ENCODE peak calls at places on chromosomes 11 and 22, in eight cellular contexts. One of them, this sample, is unnamed.

GRCh38 chr22:45082795-45083194 is 73.0 kb upstream of the PHF21B start:
- DNase-seq in GM23248: peak; percentile 39
- DNase-seq in Peyer's patch: no peak
- DNase-seq in left ventricle myocardium inferior: no peak
- DNase-seq in DND-41: no peak
- DNase-seq in heart left ventricle: no peak
- DNase-seq in cardiac muscle cell: no peak
- DNase-seq in mesenchymal stem cell: no peak
- DNase-seq in this sample: no peak

GRCh38 chr22:48758021-48758561 is 1069.6 kb downstream of the BRD1 start:
- DNase-seq in DND-41: no peak
- DNase-seq in Peyer's patch: peak; percentile 24
- DNase-seq in mesenchymal stem cell: no peak
- DNase-seq in GM23248: no peak
- DNase-seq in heart left ventricle: no peak
- DNase-seq in left ventricle myocardium inferior: no peak
- DNase-seq in cardiac muscle cell: no peak
- DNase-seq in this sample: no peak

GRCh38 chr22:48362736-48363404 is 1464.8 kb downstream of the BRD1 start:
- DNase-seq in heart left ventricle: no peak
- DNase-seq in cardiac muscle cell: no peak
- DNase-seq in DND-41: no peak
- DNase-seq in mesenchymal stem cell: no peak
- DNase-seq in Peyer's patch: no peak
- DNase-seq in GM23248: no peak
- DNase-seq in left ventricle myocardium inferior: no peak
- DNase-seq in this sample: no peak

GRCh38 chr11:330307-330693 is 9.6 kb upstream of the IFITM3 start:
- DNase-seq in DND-41: peak; percentile 82
- DNase-seq in GM23248: no peak
- DNase-seq in mesenchymal stem cell: no peak
- DNase-seq in left ventricle myocardium inferior: no peak
- DNase-seq in cardiac muscle cell: no peak
- DNase-seq in heart left ventricle: peak; percentile 52
- DNase-seq in Peyer's patch: no peak
- DNase-seq in this sample: no peak

GRCh38 chr11:3605721-3606324 is 36.0 kb downstream of the ART5 start:
- DNase-seq in Peyer's patch: no peak
- DNase-seq in heart left ventricle: no peak
- DNase-seq in GM23248: no peak
- DNase-seq in left ventricle myocardium inferior: no peak
- DNase-seq in DND-41: no peak
- DNase-seq in cardiac muscle cell: no peak
- DNase-seq in mesenchymal stem cell: no peak
- DNase-seq in this sample: no peak

GRCh38 chr11:45850446-45850845 is 3.2 kb downstream of the CRY2 start:
- DNase-seq in left ventricle myocardium inferior: no peak
- DNase-seq in mesenchymal stem cell: peak; percentile 54
- DNase-seq in GM23248: peak; percentile 77
- DNase-seq in heart left ventricle: no peak
- DNase-seq in DND-41: no peak
- DNase-seq in Peyer's patch: no peak
- DNase-seq in cardiac muscle cell: no peak
- DNase-seq in this sample: no peak

GRCh38 chr11:29051935-29052334 is 943.7 kb downstream of the METTL15 start:
- DNase-seq in DND-41: no peak
- DNase-seq in GM23248: peak; percentile 14
- DNase-seq in left ventricle myocardium inferior: no peak
- DNase-seq in mesenchymal stem cell: no peak
- DNase-seq in Peyer's patch: no peak
- DNase-seq in cardiac muscle cell: no peak
- DNase-seq in heart left ventricle: no peak
- DNase-seq in this sample: no peak

GRCh38 chr22:39205344-39206021 is 39.3 kb downstream of the PDGFB start:
- DNase-seq in left ventricle myocardium inferior: no peak
- DNase-seq in GM23248: peak; percentile 81
- DNase-seq in mesenchymal stem cell: peak; percentile 81
- DNase-seq in heart left ventricle: no peak
- DNase-seq in Peyer's patch: no peak
- DNase-seq in cardiac muscle cell: no peak
- DNase-seq in DND-41: peak; percentile 53
- DNase-seq in this sample: peak; percentile 56

GRCh38 chr11:67368621-67369020 is 4.8 kb downstream of the CLCF1 start:
- DNase-seq in Peyer's patch: no peak
- DNase-seq in cardiac muscle cell: no peak
- DNase-seq in mesenchymal stem cell: no peak
- DNase-seq in DND-41: no peak
- DNase-seq in GM23248: peak; percentile 27
- DNase-seq in heart left ventricle: no peak
- DNase-seq in left ventricle myocardium inferior: no peak
- DNase-seq in this sample: no peak

GRCh38 chr11:130043575-130043974 is 26.1 kb upstream of the APLP2 start:
- DNase-seq in GM23248: no peak
- DNase-seq in mesenchymal stem cell: no peak
- DNase-seq in left ventricle myocardium inferior: no peak
- DNase-seq in heart left ventricle: no peak
- DNase-seq in DND-41: no peak
- DNase-seq in cardiac muscle cell: no peak
- DNase-seq in Peyer's patch: no peak
- DNase-seq in this sample: no peak

GRCh38 chr11:34653851-34654490 is 33.1 kb downstream of the EHF start:
- DNase-seq in cardiac muscle cell: no peak
- DNase-seq in mesenchymal stem cell: peak; percentile 95
- DNase-seq in GM23248: peak; percentile 96
- DNase-seq in Peyer's patch: peak; percentile 71
- DNase-seq in left ventricle myocardium inferior: no peak
- DNase-seq in DND-41: no peak
- DNase-seq in heart left ventricle: no peak
- DNase-seq in this sample: no peak

GRCh38 chr11:1831338-1832180 is 3.2 kb upstream of the SYT8 start:
- DNase-seq in mesenchymal stem cell: no peak
- DNase-seq in GM23248: no peak
- DNase-seq in heart left ventricle: peak; percentile 36
- DNase-seq in cardiac muscle cell: no peak
- DNase-seq in DND-41: no peak
- DNase-seq in Peyer's patch: peak; percentile 47
- DNase-seq in left ventricle myocardium inferior: no peak
- DNase-seq in this sample: no peak

GRCh38 chr11:78465169-78465942 is 47.7 kb upstream of the GAB2 start:
- DNase-seq in left ventricle myocardium inferior: no peak
- DNase-seq in mesenchymal stem cell: no peak
- DNase-seq in DND-41: no peak
- DNase-seq in heart left ventricle: no peak
- DNase-seq in GM23248: no peak
- DNase-seq in Peyer's patch: no peak
- DNase-seq in cardiac muscle cell: no peak
- DNase-seq in this sample: peak; percentile 60

GRCh38 chr22:16975155-16975885 is 32.7 kb downstream of the GAB4 start:
- DNase-seq in GM23248: no peak
- DNase-seq in Peyer's patch: no peak
- DNase-seq in cardiac muscle cell: no peak
- DNase-seq in left ventricle myocardium inferior: no peak
- DNase-seq in DND-41: no peak
- DNase-seq in heart left ventricle: no peak
- DNase-seq in mesenchymal stem cell: no peak
- DNase-seq in this sample: no peak

GRCh38 chr11:118984825-118985224 is 13.1 kb upstream of the CENATAC start:
- DNase-seq in mesenchymal stem cell: no peak
- DNase-seq in Peyer's patch: no peak
- DNase-seq in heart left ventricle: no peak
- DNase-seq in DND-41: no peak
- DNase-seq in cardiac muscle cell: no peak
- DNase-seq in GM23248: no peak
- DNase-seq in left ventricle myocardium inferior: no peak
- DNase-seq in this sample: no peak

DNA sequence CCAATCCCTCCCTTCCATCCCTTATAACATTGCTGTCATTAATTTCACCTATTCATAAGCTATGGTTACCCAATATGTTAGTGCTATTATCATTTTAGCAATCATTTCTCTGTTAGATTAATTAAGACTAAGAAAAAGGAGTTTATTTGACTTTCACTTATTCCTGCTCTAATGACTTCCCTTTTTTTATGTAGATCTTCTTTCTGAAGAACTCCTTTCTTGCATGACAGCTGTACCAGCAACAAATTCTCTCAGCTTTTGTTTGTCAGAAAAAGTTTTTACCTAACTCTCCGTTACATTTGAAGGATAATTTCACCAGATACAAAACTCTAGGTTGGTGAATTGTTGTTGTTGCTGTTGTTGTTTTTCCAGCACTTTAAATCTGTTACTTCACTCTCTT is 28.6 kb upstream of the OR8B8 start:
- DNase-seq in GM23248: no peak
- DNase-seq in heart left ventricle: no peak
- DNase-seq in mesenchymal stem cell: no peak
- DNase-seq in Peyer's patch: no peak
- DNase-seq in DND-41: no peak
- DNase-seq in cardiac muscle cell: no peak
- DNase-seq in left ventricle myocardium inferior: no peak
- DNase-seq in this sample: no peak
- H3K4me1 ChIP-seq in GM23248: no peaks in the 10 kb centered on the region
- H3K4me1 ChIP-seq in heart left ventricle: peaks cover 10% of the 10 kb centered on the region
- H3K4me1 ChIP-seq in mesenchymal stem cell: no peaks in the 10 kb centered on the region
- H3K4me1 ChIP-seq in Peyer's patch: no peaks in the 10 kb centered on the region
- H3K4me1 ChIP-seq in DND-41: no peaks in the 10 kb centered on the region
- H3K4me1 ChIP-seq in cardiac muscle cell: no peaks in the 10 kb centered on the region
- H3K4me1 ChIP-seq in left ventricle myocardium inferior: peaks cover 21% of the 10 kb centered on the region
- H3K4me1 ChIP-seq in this sample: no peaks in the 10 kb centered on the region

GRCh38 chr11:59600234-59600633 is 15.3 kb downstream of the OSBP start:
- DNase-seq in left ventricle myocardium inferior: no peak
- DNase-seq in mesenchymal stem cell: no peak
- DNase-seq in DND-41: no peak
- DNase-seq in cardiac muscle cell: no peak
- DNase-seq in Peyer's patch: no peak
- DNase-seq in GM23248: no peak
- DNase-seq in heart left ventricle: no peak
- DNase-seq in this sample: no peak
- H3K4me3 ChIP-seq in left ventricle myocardium inferior: no peak overlapping the region
- H3K4me3 ChIP-seq in mesenchymal stem cell: no peak overlapping the region
- H3K4me3 ChIP-seq in DND-41: no peak overlapping the region
- H3K4me3 ChIP-seq in cardiac muscle cell: no peak overlapping the region
- H3K4me3 ChIP-seq in Peyer's patch: no peak overlapping the region
- H3K4me3 ChIP-seq in GM23248: no peak overlapping the region
- H3K4me3 ChIP-seq in heart left ventricle: no peak overlapping the region
- H3K4me3 ChIP-seq in this sample: no peak overlapping the region

GRCh38 chr11:20278727-20279126 is 84.8 kb upstream of the HTATIP2 start:
- DNase-seq in GM23248: peak; percentile 1
- DNase-seq in mesenchymal stem cell: no peak
- DNase-seq in DND-41: no peak
- DNase-seq in Peyer's patch: no peak
- DNase-seq in cardiac muscle cell: no peak
- DNase-seq in heart left ventricle: no peak
- DNase-seq in left ventricle myocardium inferior: no peak
- DNase-seq in this sample: no peak
- H3K27ac ChIP-seq in GM23248: no peak overlapping the region
- H3K27ac ChIP-seq in mesenchymal stem cell: no peak overlapping the region
- H3K27ac ChIP-seq in DND-41: no peak overlapping the region
- H3K27ac ChIP-seq in Peyer's patch: no peak overlapping the region
- H3K27ac ChIP-seq in cardiac muscle cell: no peak overlapping the region
- H3K27ac ChIP-seq in heart left ventricle: no peak overlapping the region
- H3K27ac ChIP-seq in left ventricle myocardium inferior: no peak overlapping the region
- H3K27ac ChIP-seq in this sample: no peak overlapping the region

GRCh38 chr11:114448749-114449484 is 9.7 kb downstream of the REXO2 start:
- DNase-seq in left ventricle myocardium inferior: no peak
- DNase-seq in mesenchymal stem cell: peak; percentile 39
- DNase-seq in GM23248: peak; percentile 27
- DNase-seq in Peyer's patch: no peak
- DNase-seq in DND-41: no peak
- DNase-seq in heart left ventricle: no peak
- DNase-seq in cardiac muscle cell: no peak
- DNase-seq in this sample: no peak
- H3K4me1 ChIP-seq in left ventricle myocardium inferior: peaks cover 46% of the 10 kb centered on the region
- H3K4me1 ChIP-seq in mesenchymal stem cell: no peaks in the 10 kb centered on the region
- H3K4me1 ChIP-seq in GM23248: peaks cover 17% of the 10 kb centered on the region
- H3K4me1 ChIP-seq in Peyer's patch: no peaks in the 10 kb centered on the region
- H3K4me1 ChIP-seq in DND-41: peaks cover 2% of the 10 kb centered on the region
- H3K4me1 ChIP-seq in heart left ventricle: no peaks in the 10 kb centered on the region
- H3K4me1 ChIP-seq in cardiac muscle cell: peaks cover 11% of the 10 kb centered on the region
- H3K4me1 ChIP-seq in this sample: no peaks in the 10 kb centered on the region

DNA sequence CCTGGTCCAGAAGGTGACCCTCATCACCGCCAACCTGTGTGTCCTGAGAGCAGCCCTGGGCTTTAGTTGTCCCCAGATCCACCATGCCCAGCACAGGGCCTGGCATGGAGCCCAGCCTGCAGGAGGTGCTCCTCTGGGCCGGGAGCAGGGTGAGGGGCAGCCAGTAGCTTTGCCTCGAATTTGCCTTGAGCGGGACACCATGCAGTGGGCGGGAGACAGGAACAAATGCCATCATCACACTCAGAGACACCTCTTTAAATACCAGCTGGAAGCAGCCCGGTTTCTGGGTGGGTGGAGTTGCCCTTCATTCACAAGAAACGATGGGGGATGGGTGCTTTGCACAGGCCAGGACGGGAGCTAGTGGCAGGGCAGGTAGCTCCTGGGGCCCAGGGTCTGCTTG is 19.3 kb downstream of the FLRT1 start:
- DNase-seq in heart left ventricle: no peak
- DNase-seq in GM23248: peak; percentile 9
- DNase-seq in Peyer's patch: no peak
- DNase-seq in left ventricle myocardium inferior: peak; percentile 74
- DNase-seq in DND-41: no peak
- DNase-seq in cardiac muscle cell: peak; percentile 27
- DNase-seq in mesenchymal stem cell: no peak
- DNase-seq in this sample: no peak
- H3K4me3 ChIP-seq in heart left ventricle: no peak overlapping the region
- H3K4me3 ChIP-seq in GM23248: no peak overlapping the region
- H3K4me3 ChIP-seq in Peyer's patch: no peak overlapping the region
- H3K4me3 ChIP-seq in left ventricle myocardium inferior: no peak overlapping the region
- H3K4me3 ChIP-seq in DND-41: no peak overlapping the region
- H3K4me3 ChIP-seq in cardiac muscle cell: no peak overlapping the region
- H3K4me3 ChIP-seq in mesenchymal stem cell: no peak overlapping the region
- H3K4me3 ChIP-seq in this sample: no peak overlapping the region

This sample was measured in CD4-positive, alpha-beta memory T cell.